ENCODE peak calls at places on chromosomes 16 and 17, in six cellular contexts. One of them, this sample, is unnamed.

GRCh38 chr17:77316191-77316641 is 175.4 kb downstream of the SEC14L1 start:
- DNase-seq in putamen: no peak
- DNase-seq in H54: peak
- DNase-seq in hippocampal formation: no peak
- DNase-seq in activated naive CD4-positive, alpha-beta T cell treated with anti-CD3 and anti-CD28 coated beads, Interleukin-2, amount 10 ng/mL, durations not matched to agents 7 days and 5 days: peak
- DNase-seq in naive thymus-derived CD8-positive, alpha-beta T cell: no peak
- DNase-seq in this sample: no peak

GRCh38 chr16:58815188-58815888 is 81.2 kb upstream of the GOT2 start:
- DNase-seq in putamen: no peak
- DNase-seq in H54: no peak
- DNase-seq in hippocampal formation: no peak
- DNase-seq in activated naive CD4-positive, alpha-beta T cell treated with anti-CD3 and anti-CD28 coated beads, Interleukin-2, amount 10 ng/mL, durations not matched to agents 7 days and 5 days: no peak
- DNase-seq in naive thymus-derived CD8-positive, alpha-beta T cell: no peak
- DNase-seq in this sample: no peak

GRCh38 chr17:82490512-82491195 is 28.9 kb upstream of the FOXK2 start:
- DNase-seq in naive thymus-derived CD8-positive, alpha-beta T cell: no peak
- DNase-seq in H54: no peak
- DNase-seq in hippocampal formation: no peak
- DNase-seq in putamen: no peak
- DNase-seq in activated naive CD4-positive, alpha-beta T cell treated with anti-CD3 and anti-CD28 coated beads, Interleukin-2, amount 10 ng/mL, durations not matched to agents 7 days and 5 days: no peak
- DNase-seq in this sample: no peak

GRCh38 chr16:17461951-17462729 is 8.6 kb downstream of the XYLT1 start:
- DNase-seq in putamen: no peak
- DNase-seq in hippocampal formation: no peak
- DNase-seq in activated naive CD4-positive, alpha-beta T cell treated with anti-CD3 and anti-CD28 coated beads, Interleukin-2, amount 10 ng/mL, durations not matched to agents 7 days and 5 days: no peak
- DNase-seq in H54: no peak
- DNase-seq in naive thymus-derived CD8-positive, alpha-beta T cell: no peak
- DNase-seq in this sample: no peak

GRCh38 chr16:67155305-67156145 is 4.2 kb downstream of the TRADD start:
- DNase-seq in putamen: peak
- DNase-seq in hippocampal formation: peak
- DNase-seq in H54: peak
- DNase-seq in activated naive CD4-positive, alpha-beta T cell treated with anti-CD3 and anti-CD28 coated beads, Interleukin-2, amount 10 ng/mL, durations not matched to agents 7 days and 5 days: peak
- DNase-seq in naive thymus-derived CD8-positive, alpha-beta T cell: peak
- DNase-seq in this sample: peak

GRCh38 chr16:89737341-89738071 is 16.2 kb downstream of the ZNF276 start:
- DNase-seq in H54: no peak
- DNase-seq in activated naive CD4-positive, alpha-beta T cell treated with anti-CD3 and anti-CD28 coated beads, Interleukin-2, amount 10 ng/mL, durations not matched to agents 7 days and 5 days: peak
- DNase-seq in putamen: no peak
- DNase-seq in naive thymus-derived CD8-positive, alpha-beta T cell: no peak
- DNase-seq in hippocampal formation: no peak
- DNase-seq in this sample: peak

GRCh38 chr17:45902892-45903346 is 8.6 kb downstream of the MAPT start:
- DNase-seq in hippocampal formation: no peak
- DNase-seq in H54: no peak
- DNase-seq in naive thymus-derived CD8-positive, alpha-beta T cell: no peak
- DNase-seq in putamen: no peak
- DNase-seq in activated naive CD4-positive, alpha-beta T cell treated with anti-CD3 and anti-CD28 coated beads, Interleukin-2, amount 10 ng/mL, durations not matched to agents 7 days and 5 days: no peak
- DNase-seq in this sample: no peak

GRCh38 chr16:551210-551609 is 9.0 kb upstream of the PRR35 start:
- DNase-seq in hippocampal formation: no peak
- DNase-seq in putamen: no peak
- DNase-seq in H54: no peak
- DNase-seq in naive thymus-derived CD8-positive, alpha-beta T cell: no peak
- DNase-seq in activated naive CD4-positive, alpha-beta T cell treated with anti-CD3 and anti-CD28 coated beads, Interleukin-2, amount 10 ng/mL, durations not matched to agents 7 days and 5 days: no peak
- DNase-seq in this sample: no peak

GRCh38 chr16:53775821-53776431 is 72.0 kb downstream of the FTO start:
- DNase-seq in activated naive CD4-positive, alpha-beta T cell treated with anti-CD3 and anti-CD28 coated beads, Interleukin-2, amount 10 ng/mL, durations not matched to agents 7 days and 5 days: no peak
- DNase-seq in naive thymus-derived CD8-positive, alpha-beta T cell: no peak
- DNase-seq in putamen: no peak
- DNase-seq in H54: peak
- DNase-seq in hippocampal formation: no peak
- DNase-seq in this sample: no peak

GRCh38 chr16:31099860-31100638 is 5.5 kb upstream of the VKORC1 start:
- DNase-seq in H54: no peak
- DNase-seq in naive thymus-derived CD8-positive, alpha-beta T cell: no peak
- DNase-seq in hippocampal formation: no peak
- DNase-seq in putamen: no peak
- DNase-seq in activated naive CD4-positive, alpha-beta T cell treated with anti-CD3 and anti-CD28 coated beads, Interleukin-2, amount 10 ng/mL, durations not matched to agents 7 days and 5 days: no peak
- DNase-seq in this sample: no peak

GRCh38 chr16:62225675-62226074 is 189.4 kb upstream of the CDH8 start:
- DNase-seq in hippocampal formation: peak
- DNase-seq in H54: peak
- DNase-seq in naive thymus-derived CD8-positive, alpha-beta T cell: no peak
- DNase-seq in activated naive CD4-positive, alpha-beta T cell treated with anti-CD3 and anti-CD28 coated beads, Interleukin-2, amount 10 ng/mL, durations not matched to agents 7 days and 5 days: peak
- DNase-seq in putamen: peak
- DNase-seq in this sample: peak

GRCh38 chr16:28623172-28623711 is 13.4 kb upstream of the SULT1A1 start:
- DNase-seq in H54: no peak
- DNase-seq in putamen: peak
- DNase-seq in activated naive CD4-positive, alpha-beta T cell treated with anti-CD3 and anti-CD28 coated beads, Interleukin-2, amount 10 ng/mL, durations not matched to agents 7 days and 5 days: peak
- DNase-seq in hippocampal formation: no peak
- DNase-seq in naive thymus-derived CD8-positive, alpha-beta T cell: peak
- DNase-seq in this sample: no peak

GRCh38 chr17:82892869-82893565 is 53.2 kb upstream of the ZNF750 start:
- DNase-seq in naive thymus-derived CD8-positive, alpha-beta T cell: peak
- DNase-seq in hippocampal formation: no peak
- DNase-seq in H54: no peak
- DNase-seq in activated naive CD4-positive, alpha-beta T cell treated with anti-CD3 and anti-CD28 coated beads, Interleukin-2, amount 10 ng/mL, durations not matched to agents 7 days and 5 days: peak
- DNase-seq in putamen: no peak
- DNase-seq in this sample: no peak

GRCh38 chr16:46736695-46737094 is 11.4 kb downstream of the MYLK3 start:
- DNase-seq in putamen: no peak
- DNase-seq in H54: no peak
- DNase-seq in activated naive CD4-positive, alpha-beta T cell treated with anti-CD3 and anti-CD28 coated beads, Interleukin-2, amount 10 ng/mL, durations not matched to agents 7 days and 5 days: no peak
- DNase-seq in hippocampal formation: no peak
- DNase-seq in naive thymus-derived CD8-positive, alpha-beta T cell: no peak
- DNase-seq in this sample: no peak

GRCh38 chr17:69590690-69591089 is 176.2 kb downstream of the MAP2K6 start:
- DNase-seq in putamen: no peak
- DNase-seq in naive thymus-derived CD8-positive, alpha-beta T cell: no peak
- DNase-seq in activated naive CD4-positive, alpha-beta T cell treated with anti-CD3 and anti-CD28 coated beads, Interleukin-2, amount 10 ng/mL, durations not matched to agents 7 days and 5 days: no peak
- DNase-seq in hippocampal formation: no peak
- DNase-seq in H54: no peak
- DNase-seq in this sample: no peak

GRCh38 chr16:76194621-76195015 is 82.6 kb upstream of the CNTNAP4 start:
- DNase-seq in H54: no peak
- DNase-seq in naive thymus-derived CD8-positive, alpha-beta T cell: no peak
- DNase-seq in hippocampal formation: no peak
- DNase-seq in activated naive CD4-positive, alpha-beta T cell treated with anti-CD3 and anti-CD28 coated beads, Interleukin-2, amount 10 ng/mL, durations not matched to agents 7 days and 5 days: no peak
- DNase-seq in putamen: no peak
- DNase-seq in this sample: no peak

GRCh38 chr16:81997738-81998137 is 13.5 kb downstream of the SDR42E1 start:
- DNase-seq in naive thymus-derived CD8-positive, alpha-beta T cell: no peak
- DNase-seq in activated naive CD4-positive, alpha-beta T cell treated with anti-CD3 and anti-CD28 coated beads, Interleukin-2, amount 10 ng/mL, durations not matched to agents 7 days and 5 days: no peak
- DNase-seq in H54: peak
- DNase-seq in putamen: no peak
- DNase-seq in hippocampal formation: no peak
- DNase-seq in this sample: no peak

GRCh38 chr17:40460585-40460975 is 17.3 kb downstream of the IGFBP4 start:
- DNase-seq in putamen: no peak
- DNase-seq in naive thymus-derived CD8-positive, alpha-beta T cell: no peak
- DNase-seq in H54: no peak
- DNase-seq in activated naive CD4-positive, alpha-beta T cell treated with anti-CD3 and anti-CD28 coated beads, Interleukin-2, amount 10 ng/mL, durations not matched to agents 7 days and 5 days: no peak
- DNase-seq in hippocampal formation: no peak
- DNase-seq in this sample: no peak

GRCh38 chr16:77591347-77591746 is 131.0 kb upstream of the NUDT7 start:
- DNase-seq in H54: no peak
- DNase-seq in activated naive CD4-positive, alpha-beta T cell treated with anti-CD3 and anti-CD28 coated beads, Interleukin-2, amount 10 ng/mL, durations not matched to agents 7 days and 5 days: no peak
- DNase-seq in naive thymus-derived CD8-positive, alpha-beta T cell: no peak
- DNase-seq in putamen: no peak
- DNase-seq in hippocampal formation: no peak
- DNase-seq in this sample: no peak

GRCh38 chr17:43908111-43908721 is 880 bp upstream of the MPP2 start:
- DNase-seq in hippocampal formation: peak
- DNase-seq in H54: peak
- DNase-seq in putamen: peak
- DNase-seq in naive thymus-derived CD8-positive, alpha-beta T cell: peak
- DNase-seq in activated naive CD4-positive, alpha-beta T cell treated with anti-CD3 and anti-CD28 coated beads, Interleukin-2, amount 10 ng/mL, durations not matched to agents 7 days and 5 days: peak
- DNase-seq in this sample: peak

GRCh38 chr16:83134638-83135037 is 507.9 kb downstream of the CDH13 start:
- DNase-seq in activated naive CD4-positive, alpha-beta T cell treated with anti-CD3 and anti-CD28 coated beads, Interleukin-2, amount 10 ng/mL, durations not matched to agents 7 days and 5 days: no peak
- DNase-seq in hippocampal formation: no peak
- DNase-seq in putamen: no peak
- DNase-seq in H54: no peak
- DNase-seq in naive thymus-derived CD8-positive, alpha-beta T cell: no peak
- DNase-seq in this sample: no peak

GRCh38 chr16:30407794-30408534 is 558 bp downstream of the ZNF771 start:
- DNase-seq in putamen: no peak
- DNase-seq in naive thymus-derived CD8-positive, alpha-beta T cell: no peak
- DNase-seq in hippocampal formation: no peak
- DNase-seq in activated naive CD4-positive, alpha-beta T cell treated with anti-CD3 and anti-CD28 coated beads, Interleukin-2, amount 10 ng/mL, durations not matched to agents 7 days and 5 days: no peak
- DNase-seq in H54: no peak
- DNase-seq in this sample: no peak

GRCh38 chr17:40355123-40355803 is 9.3 kb downstream of the GJD3 start:
- DNase-seq in activated naive CD4-positive, alpha-beta T cell treated with anti-CD3 and anti-CD28 coated beads, Interleukin-2, amount 10 ng/mL, durations not matched to agents 7 days and 5 days: peak
- DNase-seq in naive thymus-derived CD8-positive, alpha-beta T cell: peak
- DNase-seq in hippocampal formation: peak
- DNase-seq in H54: peak
- DNase-seq in putamen: peak
- DNase-seq in this sample: peak

GRCh38 chr17:19876524-19877161 is 8.9 kb upstream of the ULK2 start:
- DNase-seq in putamen: peak
- DNase-seq in hippocampal formation: peak
- DNase-seq in activated naive CD4-positive, alpha-beta T cell treated with anti-CD3 and anti-CD28 coated beads, Interleukin-2, amount 10 ng/mL, durations not matched to agents 7 days and 5 days: peak
- DNase-seq in H54: no peak
- DNase-seq in naive thymus-derived CD8-positive, alpha-beta T cell: peak
- DNase-seq in this sample: peak

GRCh38 chr16:24309222-24309905 is 53.2 kb downstream of the CACNG3 start:
- DNase-seq in putamen: no peak
- DNase-seq in hippocampal formation: no peak
- DNase-seq in activated naive CD4-positive, alpha-beta T cell treated with anti-CD3 and anti-CD28 coated beads, Interleukin-2, amount 10 ng/mL, durations not matched to agents 7 days and 5 days: no peak
- DNase-seq in H54: peak
- DNase-seq in naive thymus-derived CD8-positive, alpha-beta T cell: no peak
- DNase-seq in this sample: no peak

GRCh38 chr16:76114681-76115080 is 162.5 kb upstream of the CNTNAP4 start:
- DNase-seq in naive thymus-derived CD8-positive, alpha-beta T cell: no peak
- DNase-seq in H54: no peak
- DNase-seq in hippocampal formation: no peak
- DNase-seq in activated naive CD4-positive, alpha-beta T cell treated with anti-CD3 and anti-CD28 coated beads, Interleukin-2, amount 10 ng/mL, durations not matched to agents 7 days and 5 days: no peak
- DNase-seq in putamen: no peak
- DNase-seq in this sample: no peak

GRCh38 chr17:15464629-15465028 is 2.8 kb downstream of the CDRT4 start:
- DNase-seq in hippocampal formation: no peak
- DNase-seq in H54: no peak
- DNase-seq in activated naive CD4-positive, alpha-beta T cell treated with anti-CD3 and anti-CD28 coated beads, Interleukin-2, amount 10 ng/mL, durations not matched to agents 7 days and 5 days: no peak
- DNase-seq in naive thymus-derived CD8-positive, alpha-beta T cell: no peak
- DNase-seq in putamen: no peak
- DNase-seq in this sample: no peak

GRCh38 chr16:2715519-2715918 is 4.5 kb downstream of the PRSS27 start:
- DNase-seq in hippocampal formation: no peak
- DNase-seq in naive thymus-derived CD8-positive, alpha-beta T cell: peak
- DNase-seq in putamen: peak
- DNase-seq in activated naive CD4-positive, alpha-beta T cell treated with anti-CD3 and anti-CD28 coated beads, Interleukin-2, amount 10 ng/mL, durations not matched to agents 7 days and 5 days: peak
- DNase-seq in H54: no peak
- DNase-seq in this sample: peak